ENCODE peak calls at places on chromosomes 1 and 21, in nine cellular contexts. One of them, this sample, is unnamed.

GRCh38 chr1:151372411-151372934 is at the start of gene SELENBP1:
- DNase-seq in CD4-positive, CD25-positive, alpha-beta regulatory T cell: no peak
- DNase-seq in breast epithelium: peak; percentile 90
- DNase-seq in esophagus squamous epithelium: no peak
- DNase-seq in psoas muscle: peak; percentile 89
- DNase-seq in transverse colon: peak; percentile 94
- DNase-seq in tibial nerve: peak; percentile 86
- DNase-seq in SK-N-SH: no peak
- DNase-seq in iPS DF 6.9: peak; percentile 39
- DNase-seq in this sample: peak; percentile 92

GRCh38 chr1:93608188-93609109 is 73.2 kb downstream of the BCAR3 start:
- DNase-seq in CD4-positive, CD25-positive, alpha-beta regulatory T cell: no peak
- DNase-seq in breast epithelium: no peak
- DNase-seq in esophagus squamous epithelium: no peak
- DNase-seq in psoas muscle: no peak
- DNase-seq in transverse colon: no peak
- DNase-seq in tibial nerve: no peak
- DNase-seq in SK-N-SH: peak; percentile 79
- DNase-seq in iPS DF 6.9: no peak
- DNase-seq in this sample: peak; percentile 32

GRCh38 chr1:240468616-240469015 is 143.3 kb downstream of the GREM2 start:
- DNase-seq in CD4-positive, CD25-positive, alpha-beta regulatory T cell: no peak
- DNase-seq in breast epithelium: no peak
- DNase-seq in esophagus squamous epithelium: no peak
- DNase-seq in psoas muscle: no peak
- DNase-seq in transverse colon: no peak
- DNase-seq in tibial nerve: peak; percentile 11
- DNase-seq in SK-N-SH: no peak
- DNase-seq in iPS DF 6.9: no peak
- DNase-seq in this sample: no peak

GRCh38 chr1:159991513-159991912 is 37.5 kb upstream of the SLAMF9 start:
- DNase-seq in CD4-positive, CD25-positive, alpha-beta regulatory T cell: no peak
- DNase-seq in breast epithelium: no peak
- DNase-seq in esophagus squamous epithelium: no peak
- DNase-seq in psoas muscle: no peak
- DNase-seq in transverse colon: no peak
- DNase-seq in tibial nerve: no peak
- DNase-seq in SK-N-SH: no peak
- DNase-seq in iPS DF 6.9: no peak
- DNase-seq in this sample: no peak

GRCh38 chr1:195195423-195196057 is 1412.7 kb downstream of the KCNT2 start:
- DNase-seq in CD4-positive, CD25-positive, alpha-beta regulatory T cell: no peak
- DNase-seq in breast epithelium: no peak
- DNase-seq in esophagus squamous epithelium: no peak
- DNase-seq in psoas muscle: no peak
- DNase-seq in transverse colon: no peak
- DNase-seq in tibial nerve: no peak
- DNase-seq in SK-N-SH: no peak
- DNase-seq in iPS DF 6.9: no peak
- DNase-seq in this sample: no peak

GRCh38 chr1:203117611-203118575 is 9.6 kb upstream of the ADORA1 start:
- DNase-seq in CD4-positive, CD25-positive, alpha-beta regulatory T cell: no peak
- DNase-seq in breast epithelium: no peak
- DNase-seq in esophagus squamous epithelium: no peak
- DNase-seq in psoas muscle: peak; percentile 90
- DNase-seq in transverse colon: peak; percentile 71
- DNase-seq in tibial nerve: peak; percentile 69
- DNase-seq in SK-N-SH: peak; percentile 95
- DNase-seq in iPS DF 6.9: peak; percentile 77
- DNase-seq in this sample: peak; percentile 64

GRCh38 chr1:5661196-5662130 is 330.8 kb downstream of the NPHP4 start:
- DNase-seq in CD4-positive, CD25-positive, alpha-beta regulatory T cell: no peak
- DNase-seq in breast epithelium: no peak
- DNase-seq in esophagus squamous epithelium: no peak
- DNase-seq in psoas muscle: no peak
- DNase-seq in transverse colon: no peak
- DNase-seq in tibial nerve: no peak
- DNase-seq in SK-N-SH: no peak
- DNase-seq in iPS DF 6.9: no peak
- DNase-seq in this sample: no peak

GRCh38 chr1:205775717-205776056 is 405 bp upstream of the RAB29 start:
- DNase-seq in CD4-positive, CD25-positive, alpha-beta regulatory T cell: no peak
- DNase-seq in breast epithelium: no peak
- DNase-seq in esophagus squamous epithelium: no peak
- DNase-seq in psoas muscle: no peak
- DNase-seq in transverse colon: no peak
- DNase-seq in tibial nerve: peak; percentile 61
- DNase-seq in SK-N-SH: no peak
- DNase-seq in iPS DF 6.9: no peak
- DNase-seq in this sample: no peak

GRCh38 chr1:113283914-113284313 is 106.4 kb upstream of the MAGI3 start:
- DNase-seq in CD4-positive, CD25-positive, alpha-beta regulatory T cell: no peak
- DNase-seq in breast epithelium: no peak
- DNase-seq in esophagus squamous epithelium: no peak
- DNase-seq in psoas muscle: no peak
- DNase-seq in transverse colon: no peak
- DNase-seq in tibial nerve: no peak
- DNase-seq in SK-N-SH: no peak
- DNase-seq in iPS DF 6.9: no peak
- DNase-seq in this sample: no peak

GRCh38 chr1:32984090-32984828 is 19.6 kb upstream of the RNF19B start:
- DNase-seq in CD4-positive, CD25-positive, alpha-beta regulatory T cell: peak; percentile 34
- DNase-seq in breast epithelium: no peak
- DNase-seq in esophagus squamous epithelium: no peak
- DNase-seq in psoas muscle: no peak
- DNase-seq in transverse colon: no peak
- DNase-seq in tibial nerve: no peak
- DNase-seq in SK-N-SH: peak; percentile 86
- DNase-seq in iPS DF 6.9: no peak
- DNase-seq in this sample: no peak

GRCh38 chr21:39313042-39313456 is 383 bp downstream of the BRWD1 start:
- DNase-seq in CD4-positive, CD25-positive, alpha-beta regulatory T cell: no peak
- DNase-seq in breast epithelium: no peak
- DNase-seq in esophagus squamous epithelium: no peak
- DNase-seq in psoas muscle: no peak
- DNase-seq in transverse colon: peak; percentile 44
- DNase-seq in tibial nerve: peak; percentile 10
- DNase-seq in SK-N-SH: peak; percentile 58
- DNase-seq in iPS DF 6.9: no peak
- DNase-seq in this sample: no peak

GRCh38 chr1:61082336-61083013 is at the start of gene NFIA:
- DNase-seq in CD4-positive, CD25-positive, alpha-beta regulatory T cell: peak; percentile 15
- DNase-seq in breast epithelium: peak; percentile 52
- DNase-seq in esophagus squamous epithelium: no peak
- DNase-seq in psoas muscle: peak; percentile 81
- DNase-seq in transverse colon: peak; percentile 75
- DNase-seq in tibial nerve: peak; percentile 56
- DNase-seq in SK-N-SH: peak; percentile 81
- DNase-seq in iPS DF 6.9: no peak
- DNase-seq in this sample: no peak

GRCh38 chr1:47262787-47263413 is 30.9 kb upstream of the TAL1 start:
- DNase-seq in CD4-positive, CD25-positive, alpha-beta regulatory T cell: no peak
- DNase-seq in breast epithelium: no peak
- DNase-seq in esophagus squamous epithelium: no peak
- DNase-seq in psoas muscle: no peak
- DNase-seq in transverse colon: peak; percentile 53
- DNase-seq in tibial nerve: peak; percentile 52
- DNase-seq in SK-N-SH: peak; percentile 55
- DNase-seq in iPS DF 6.9: peak; percentile 25
- DNase-seq in this sample: no peak

GRCh38 chr1:181423301-181423918 is 59.9 kb upstream of the CACNA1E start:
- DNase-seq in CD4-positive, CD25-positive, alpha-beta regulatory T cell: no peak
- DNase-seq in breast epithelium: no peak
- DNase-seq in esophagus squamous epithelium: no peak
- DNase-seq in psoas muscle: no peak
- DNase-seq in transverse colon: peak; percentile 21
- DNase-seq in tibial nerve: peak; percentile 9
- DNase-seq in SK-N-SH: peak; percentile 51
- DNase-seq in iPS DF 6.9: no peak
- DNase-seq in this sample: no peak

GRCh38 chr1:3409737-3410434 is 44.6 kb upstream of the ARHGEF16 start:
- DNase-seq in CD4-positive, CD25-positive, alpha-beta regulatory T cell: no peak
- DNase-seq in breast epithelium: peak; percentile 62
- DNase-seq in esophagus squamous epithelium: no peak
- DNase-seq in psoas muscle: peak; percentile 70
- DNase-seq in transverse colon: peak; percentile 33
- DNase-seq in tibial nerve: peak; percentile 47
- DNase-seq in SK-N-SH: peak; percentile 86
- DNase-seq in iPS DF 6.9: no peak
- DNase-seq in this sample: peak; percentile 78

GRCh38 chr1:198932351-198932991 is 293.6 kb downstream of the PTPRC start:
- DNase-seq in CD4-positive, CD25-positive, alpha-beta regulatory T cell: no peak
- DNase-seq in breast epithelium: no peak
- DNase-seq in esophagus squamous epithelium: no peak
- DNase-seq in psoas muscle: no peak
- DNase-seq in transverse colon: no peak
- DNase-seq in tibial nerve: no peak
- DNase-seq in SK-N-SH: no peak
- DNase-seq in iPS DF 6.9: no peak
- DNase-seq in this sample: no peak

GRCh38 chr1:19450811-19451564 is 34.4 kb downstream of the CAPZB start:
- DNase-seq in CD4-positive, CD25-positive, alpha-beta regulatory T cell: no peak
- DNase-seq in breast epithelium: no peak
- DNase-seq in esophagus squamous epithelium: no peak
- DNase-seq in psoas muscle: no peak
- DNase-seq in transverse colon: no peak
- DNase-seq in tibial nerve: no peak
- DNase-seq in SK-N-SH: peak; percentile 46
- DNase-seq in iPS DF 6.9: no peak
- DNase-seq in this sample: no peak
- H3K4me3 ChIP-seq in CD4-positive, CD25-positive, alpha-beta regulatory T cell: no peak overlapping the region
- H3K4me3 ChIP-seq in breast epithelium: no peak overlapping the region
- H3K4me3 ChIP-seq in esophagus squamous epithelium: no peak overlapping the region
- H3K4me3 ChIP-seq in psoas muscle: no peak overlapping the region
- H3K4me3 ChIP-seq in transverse colon: no peak overlapping the region
- H3K4me3 ChIP-seq in tibial nerve: no peak overlapping the region
- H3K4me3 ChIP-seq in SK-N-SH: no peak overlapping the region
- H3K4me3 ChIP-seq in iPS DF 6.9: no peak overlapping the region
- H3K4me3 ChIP-seq in this sample: no peak overlapping the region

GRCh38 chr1:107875689-107876088 is 89.3 kb downstream of the VAV3 start:
- DNase-seq in CD4-positive, CD25-positive, alpha-beta regulatory T cell: no peak
- DNase-seq in breast epithelium: no peak
- DNase-seq in esophagus squamous epithelium: no peak
- DNase-seq in psoas muscle: no peak
- DNase-seq in transverse colon: no peak
- DNase-seq in tibial nerve: no peak
- DNase-seq in SK-N-SH: no peak
- DNase-seq in iPS DF 6.9: no peak
- DNase-seq in this sample: no peak
- H3K27ac ChIP-seq in CD4-positive, CD25-positive, alpha-beta regulatory T cell: no peak overlapping the region
- H3K27ac ChIP-seq in breast epithelium: no peak overlapping the region
- H3K27ac ChIP-seq in esophagus squamous epithelium: no peak overlapping the region
- H3K27ac ChIP-seq in psoas muscle: no peak overlapping the region
- H3K27ac ChIP-seq in transverse colon: no peak overlapping the region
- H3K27ac ChIP-seq in tibial nerve: no peak overlapping the region
- H3K27ac ChIP-seq in SK-N-SH: no peak overlapping the region
- H3K27ac ChIP-seq in iPS DF 6.9: no peak overlapping the region
- H3K27ac ChIP-seq in this sample: no peak overlapping the region

GRCh38 chr1:154239491-154239890 is 18.7 kb downstream of the UBAP2L start:
- DNase-seq in CD4-positive, CD25-positive, alpha-beta regulatory T cell: no peak
- DNase-seq in breast epithelium: no peak
- DNase-seq in esophagus squamous epithelium: no peak
- DNase-seq in psoas muscle: no peak
- DNase-seq in transverse colon: no peak
- DNase-seq in tibial nerve: no peak
- DNase-seq in SK-N-SH: no peak
- DNase-seq in iPS DF 6.9: no peak
- DNase-seq in this sample: no peak
- H3K4me1 ChIP-seq in CD4-positive, CD25-positive, alpha-beta regulatory T cell: no peaks in the 10 kb centered on the region
- H3K4me1 ChIP-seq in breast epithelium: no peaks in the 10 kb centered on the region
- H3K4me1 ChIP-seq in esophagus squamous epithelium: no peaks in the 10 kb centered on the region
- H3K4me1 ChIP-seq in psoas muscle: peaks cover 6% of the 10 kb centered on the region
- H3K4me1 ChIP-seq in transverse colon: no peaks in the 10 kb centered on the region
- H3K4me1 ChIP-seq in tibial nerve: peaks cover 12% of the 10 kb centered on the region
- H3K4me1 ChIP-seq in SK-N-SH: no peaks in the 10 kb centered on the region
- H3K4me1 ChIP-seq in iPS DF 6.9: no peaks in the 10 kb centered on the region
- H3K4me1 ChIP-seq in this sample: no peaks in the 10 kb centered on the region

GRCh38 chr21:44454747-44455523 is at the start of gene LRRC3:
- DNase-seq in CD4-positive, CD25-positive, alpha-beta regulatory T cell: peak; percentile 80
- DNase-seq in breast epithelium: peak; percentile 77
- DNase-seq in esophagus squamous epithelium: peak; percentile 44
- DNase-seq in psoas muscle: peak; percentile 88
- DNase-seq in transverse colon: peak; percentile 90
- DNase-seq in tibial nerve: peak; percentile 78
- DNase-seq in SK-N-SH: peak; percentile 100
- DNase-seq in iPS DF 6.9: peak; percentile 71
- DNase-seq in this sample: peak; percentile 83

GRCh38 chr21:44455524-44456206 is 355 bp downstream of the LRRC3 start:
- DNase-seq in CD4-positive, CD25-positive, alpha-beta regulatory T cell: no peak
- DNase-seq in breast epithelium: no peak
- DNase-seq in esophagus squamous epithelium: no peak
- DNase-seq in psoas muscle: peak; percentile 61
- DNase-seq in transverse colon: peak; percentile 59
- DNase-seq in tibial nerve: no peak
- DNase-seq in SK-N-SH: peak; percentile 82
- DNase-seq in iPS DF 6.9: no peak
- DNase-seq in this sample: no peak

GRCh38 chr21:44454058-44454457 is 1.3 kb upstream of the LRRC3 start:
- DNase-seq in CD4-positive, CD25-positive, alpha-beta regulatory T cell: no peak
- DNase-seq in breast epithelium: no peak
- DNase-seq in esophagus squamous epithelium: no peak
- DNase-seq in psoas muscle: no peak
- DNase-seq in transverse colon: no peak
- DNase-seq in tibial nerve: no peak
- DNase-seq in SK-N-SH: no peak
- DNase-seq in iPS DF 6.9: no peak
- DNase-seq in this sample: no peak

GRCh38 chr21:44456915-44457736 is 1.8 kb downstream of the LRRC3 start:
- DNase-seq in CD4-positive, CD25-positive, alpha-beta regulatory T cell: no peak
- DNase-seq in breast epithelium: no peak
- DNase-seq in esophagus squamous epithelium: no peak
- DNase-seq in psoas muscle: peak; percentile 42
- DNase-seq in transverse colon: no peak
- DNase-seq in tibial nerve: no peak
- DNase-seq in SK-N-SH: no peak
- DNase-seq in iPS DF 6.9: no peak
- DNase-seq in this sample: no peak

DNA sequence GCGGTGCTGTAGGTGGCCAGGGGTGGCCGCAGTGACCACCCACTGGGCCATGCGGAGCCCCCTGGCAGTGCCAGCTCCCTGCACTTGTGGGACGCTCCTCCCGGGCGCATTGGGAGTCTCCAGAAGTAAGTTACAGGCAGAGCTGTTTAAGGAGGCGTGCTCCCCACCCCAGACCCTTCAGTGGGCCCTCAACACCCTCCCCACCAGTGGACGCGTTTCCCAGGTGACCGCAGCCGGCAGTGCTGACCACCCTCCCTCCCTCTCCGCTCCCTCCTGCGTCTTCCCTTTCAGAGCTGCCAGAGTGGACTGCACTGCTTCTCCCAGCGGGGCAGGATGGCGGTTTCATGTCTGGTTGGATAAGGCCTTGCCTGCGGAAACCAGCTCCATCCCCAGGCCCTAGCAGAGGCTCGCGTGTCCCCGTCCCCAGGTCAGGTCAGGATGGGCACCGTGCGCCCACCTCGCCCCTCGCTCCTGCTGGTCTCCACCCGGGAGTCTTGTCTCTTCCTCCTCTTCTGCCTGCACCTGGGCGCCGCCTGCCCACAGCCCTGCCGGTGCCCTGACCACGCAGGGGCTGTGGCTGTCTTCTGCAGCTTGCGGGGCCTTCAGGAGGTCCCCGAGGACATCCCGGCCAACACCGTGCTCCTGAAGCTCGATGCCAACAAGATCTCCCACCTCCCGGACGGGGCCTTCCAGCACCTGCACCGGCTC is 1.1 kb downstream of the LRRC3 start:
- DNase-seq in CD4-positive, CD25-positive, alpha-beta regulatory T cell: no peak
- DNase-seq in breast epithelium: peak; percentile 41
- DNase-seq in esophagus squamous epithelium: no peak
- DNase-seq in psoas muscle: peak; percentile 41
- DNase-seq in transverse colon: no peak
- DNase-seq in tibial nerve: no peak
- DNase-seq in SK-N-SH: no peak
- DNase-seq in iPS DF 6.9: no peak
- DNase-seq in this sample: no peak
- H3K4me3 ChIP-seq in CD4-positive, CD25-positive, alpha-beta regulatory T cell: no peak overlapping the region
- H3K4me3 ChIP-seq in breast epithelium: peak overlapping the region; percentile 71
- H3K4me3 ChIP-seq in esophagus squamous epithelium: peak overlapping the region; percentile 63
- H3K4me3 ChIP-seq in psoas muscle: peak overlapping the region; percentile 63
- H3K4me3 ChIP-seq in transverse colon: peak overlapping the region; percentile 86
- H3K4me3 ChIP-seq in tibial nerve: peak overlapping the region; percentile 69
- H3K4me3 ChIP-seq in SK-N-SH: peak overlapping the region; percentile 55
- H3K4me3 ChIP-seq in iPS DF 6.9: peak overlapping the region; percentile 71
- H3K4me3 ChIP-seq in this sample: peak overlapping the region; percentile 76

This sample was measured in right atrium auricular region.